ENCODE peak calls at places on chromosome 18, in seven cellular contexts. W is epithelial cell of esophagus, B is heart left ventricle, T is GM12865, G is PC-9, Y is astrocyte of the spinal cord, M is fibroblast of lung. X is an unnamed sample.

GRCh38 chr18:49585781-49586663 is 24.2 kb downstream of the LIPG start:
- DNase-seq in W (no peak), B (no peak), T (peak; percentile 8), G (no peak), Y (no peak), M (no peak), X (no peak)

GRCh38 chr18:47817017-47817911 is 113.2 kb downstream of the SMAD2 start:
- DNase-seq in W (no peak), B (no peak), T (no peak), G (no peak), Y (no peak), M (no peak), X (peak; percentile 27)

GRCh38 chr18:79595876-79596374 is 83.7 kb upstream of the CTDP1 start:
- DNase-seq in W (no peak), B (peak; percentile 14), T (no peak), G (no peak), Y (no peak), M (no peak), X (no peak)

GRCh38 chr18:80239830-80240229 is 7.5 kb downstream of the PARD6G start:
- DNase-seq in W (no peak), B (no peak), T (no peak), G (no peak), Y (no peak), M (no peak), X (no peak)

GRCh38 chr18:5284808-5285207 is 10.7 kb downstream of the ZBTB14 start:
- DNase-seq in W (peak; percentile 18), B (no peak), T (no peak), G (no peak), Y (no peak), M (peak; percentile 14), X (peak; percentile 19)

GRCh38 chr18:77069931-77070330 is 62.7 kb downstream of the MBP start:
- DNase-seq in W (no peak), B (no peak), T (peak; percentile 63), G (no peak), Y (no peak), M (no peak), X (peak; percentile 37)

GRCh38 chr18:22169889-22170420 is 566 bp downstream of the GATA6 start:
- DNase-seq in W (no peak), B (peak; percentile 52), T (peak; percentile 29), G (no peak), Y (no peak), M (no peak), X (no peak)

GRCh38 chr18:35241523-35241804 is 630 bp downstream of the ZNF397 start:
- DNase-seq in W (no peak), B (no peak), T (no peak), G (no peak), Y (no peak), M (no peak), X (no peak)

GRCh38 chr18:28916436-28916835 is 739.5 kb upstream of the CDH2 start:
- DNase-seq in W (no peak), B (no peak), T (no peak), G (no peak), Y (peak; percentile 5), M (peak; percentile 67), X (no peak)

GRCh38 chr18:7545734-7546133 is 21.4 kb upstream of the PTPRM start:
- DNase-seq in W (peak; percentile 41), B (no peak), T (no peak), G (no peak), Y (no peak), M (no peak), X (peak; percentile 81)

GRCh38 chr18:12377556-12378553 is 828 bp upstream of the AFG3L2 start:
- DNase-seq in W (peak; percentile 99), B (no peak), T (no peak), G (no peak), Y (no peak), M (peak; percentile 97), X (peak; percentile 100)

GRCh38 chr18:8607776-8608682 is 1.2 kb upstream of the RAB12 start:
- DNase-seq in W (no peak), B (no peak), T (peak; percentile 77), G (no peak), Y (no peak), M (no peak), X (peak; percentile 80)

GRCh38 chr18:61578846-61579245 is 245.6 kb downstream of the CDH20 start:
- DNase-seq in W (no peak), B (no peak), T (no peak), G (no peak), Y (no peak), M (no peak), X (no peak)

GRCh38 chr18:69817335-69817935 is 130.2 kb downstream of the CD226 start:
- DNase-seq in W (peak; percentile 62), B (no peak), T (peak; percentile 12), G (no peak), Y (peak; percentile 45), M (peak; percentile 87), X (peak; percentile 61)

GRCh38 chr18:67525328-67526110 is 9.0 kb upstream of the DSEL start:
- DNase-seq in W (peak; percentile 89), B (peak; percentile 60), T (no peak), G (peak; percentile 90), Y (peak; percentile 98), M (peak; percentile 99), X (peak; percentile 99)

GRCh38 chr18:51342815-51343214 is 145.3 kb upstream of the MEX3C start:
- DNase-seq in W (peak; percentile 89), B (no peak), T (no peak), G (peak; percentile 98), Y (peak; percentile 80), M (peak; percentile 65), X (peak; percentile 90)

GRCh38 chr18:78736015-78736690 is 243.5 kb upstream of the SALL3 start:
- DNase-seq in W (no peak), B (no peak), T (no peak), G (no peak), Y (no peak), M (no peak), X (no peak)

GRCh38 chr18:54608008-54608642 is 17.1 kb downstream of the DYNAP start:
- DNase-seq in W (peak; percentile 87), B (no peak), T (no peak), G (peak; percentile 90), Y (peak; percentile 35), M (peak; percentile 51), X (peak; percentile 41)

GRCh38 chr18:77127769-77128671 is 4.6 kb downstream of the MBP start:
- DNase-seq in W (peak; percentile 99), B (no peak), T (peak; percentile 87), G (peak; percentile 99), Y (peak; percentile 94), M (peak; percentile 96), X (peak; percentile 94)

GRCh38 chr18:69495338-69495737 is 94.7 kb downstream of the DOK6 start:
- DNase-seq in W (no peak), B (no peak), T (no peak), G (no peak), Y (no peak), M (no peak), X (no peak)

GRCh38 chr18:25321869-25322268 is 30.1 kb downstream of the ZNF521 start:
- DNase-seq in W (no peak), B (no peak), T (no peak), G (no peak), Y (no peak), M (no peak), X (no peak)

GRCh38 chr18:49839012-49839411 is 25.7 kb upstream of the ACAA2 start:
- DNase-seq in W (peak; percentile 99), B (no peak), T (no peak), G (peak; percentile 72), Y (peak; percentile 70), M (peak; percentile 87), X (peak; percentile 85)

DNA sequence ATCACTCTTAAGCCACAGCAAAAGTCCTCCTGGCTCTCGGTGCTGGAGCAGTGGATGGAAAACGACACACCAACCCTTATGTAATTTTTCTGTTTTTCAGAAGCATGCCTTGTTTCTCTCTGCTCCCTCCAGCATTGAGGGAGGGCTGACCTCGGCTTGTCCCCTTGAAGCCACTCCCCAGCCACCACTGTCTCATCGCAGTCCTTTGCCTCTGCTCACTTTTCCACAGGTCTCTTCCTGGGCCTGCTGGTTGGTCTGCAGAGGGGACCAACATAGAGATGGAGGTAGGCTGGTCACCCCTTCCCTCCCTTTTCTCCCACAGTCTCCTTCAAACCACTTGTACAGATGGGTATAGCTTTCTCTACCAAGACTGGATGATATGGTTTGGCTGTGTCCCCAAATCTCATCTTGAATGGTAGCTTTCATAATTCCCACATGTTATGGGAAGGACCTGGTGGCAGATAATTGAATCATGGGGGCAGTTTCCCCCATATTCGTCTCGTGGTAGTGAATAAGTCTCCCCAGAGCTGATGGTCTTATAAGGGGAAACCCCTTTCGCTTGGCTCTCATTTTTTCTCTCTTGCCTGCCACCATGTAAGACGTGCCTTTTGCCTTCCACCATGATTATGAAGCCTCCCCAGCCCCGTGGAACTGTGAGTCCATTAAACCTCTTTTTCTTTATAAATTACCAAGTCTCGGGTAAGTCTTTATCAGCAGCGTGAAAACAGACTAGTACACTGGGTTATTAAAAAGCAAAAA is 14.3 kb upstream of the RIOK3 start:
- DNase-seq in W (no peak), B (no peak), T (no peak), G (no peak), Y (no peak), M (no peak), X (no peak)
- H3K4me3 ChIP-seq in W (no peak overlapping the region), B (no peak overlapping the region), T (no peak overlapping the region), G (no peak overlapping the region), Y (no peak overlapping the region), M (no peak overlapping the region), X (no peak overlapping the region)

DNA sequence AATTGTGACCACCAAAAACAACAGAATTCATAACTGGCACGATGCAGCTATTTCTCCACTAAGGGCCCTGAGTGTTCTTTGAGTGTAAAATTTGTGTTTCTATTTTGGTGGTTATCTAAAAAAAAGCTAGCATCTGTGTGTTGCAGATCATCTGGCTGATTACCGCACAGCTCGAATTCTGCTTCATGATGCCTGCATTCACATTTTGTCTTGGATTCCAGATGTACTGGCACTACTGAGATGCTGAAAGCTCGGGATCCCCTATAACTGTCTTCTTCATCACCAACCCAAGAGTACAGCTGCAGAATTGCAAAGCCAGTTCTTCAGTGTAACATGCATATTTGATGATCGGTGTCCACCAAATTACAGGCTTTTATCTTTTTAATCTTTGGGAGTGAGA is 51.6 kb upstream of the ZNF532 start:
- DNase-seq in W (no peak), B (no peak), T (no peak), G (no peak), Y (no peak), M (no peak), X (no peak)
- TF ChIP-seq CTCF in W (no peak), B (no peak), T (no peak), G (no peak), Y (no peak), M (no peak), X (no peak)

GRCh38 chr18:500556-501405 is at the start of gene COLEC12:
- DNase-seq in W (no peak), B (no peak), T (no peak), G (no peak), Y (peak; percentile 21), M (peak; percentile 42), X (no peak)
- H3K4me3 ChIP-seq in W (no peak within 1 kb of the TSS), B (peak within 1 kb of the TSS; percentile 28), T (no peak within 1 kb of the TSS), G (no peak within 1 kb of the TSS), Y (peak within 1 kb of the TSS; percentile 59), M (peak within 1 kb of the TSS; percentile 53), X (peak within 1 kb of the TSS; percentile 44)

GRCh38 chr18:9810994-9811393 is 74.8 kb upstream of the TXNDC2 start:
- DNase-seq in W (no peak), B (peak; percentile 67), T (no peak), G (no peak), Y (no peak), M (no peak), X (no peak)
- TF ChIP-seq CTCF in W (no peak), B (no peak), T (no peak), G (no peak), Y (no peak), M (no peak), X (no peak)